ENCODE peak calls at places on chromosomes 11 and 22, in five cellular contexts. M is K562, L is SK-N-SH, Z is GM12878, V is HepG2. I is an unnamed sample.

GRCh38 chr11:119447664-119448242 is 24.8 kb upstream of the THY1 start:
- DNase-seq in M (no peak), L (no peak), Z (no peak), V (no peak), I (no peak)

GRCh38 chr11:44252999-44253602 is 56.8 kb downstream of the ALX4 start:
- DNase-seq in M (no peak), L (no peak), Z (no peak), V (no peak), I (no peak)

GRCh38 chr11:110951041-110951440 is 238.8 kb upstream of the ARHGAP20 start:
- DNase-seq in M (no peak), L (no peak), Z (no peak), V (no peak), I (no peak)

GRCh38 chr22:24102366-24103200 is 78.7 kb upstream of the SUSD2 start:
- DNase-seq in M (no peak), L (no peak), Z (no peak), V (no peak), I (no peak)

GRCh38 chr22:44129614-44129976 is 51.1 kb upstream of the PARVG start:
- DNase-seq in M (peak), L (peak), Z (no peak), V (no peak), I (no peak)

GRCh38 chr11:129992161-129992944 is 10.3 kb downstream of the PRDM10 start:
- DNase-seq in M (peak), L (peak), Z (no peak), V (peak), I (peak)

GRCh38 chr11:123357990-123358827 is 71.9 kb upstream of the GRAMD1B start:
- DNase-seq in M (no peak), L (peak), Z (peak), V (no peak), I (peak)

GRCh38 chr11:72251614-72252013 is 7.6 kb upstream of the PHOX2A start:
- DNase-seq in M (no peak), L (no peak), Z (no peak), V (no peak), I (no peak)

GRCh38 chr22:47094861-47095330 is 332.4 kb downstream of the TBC1D22A start:
- DNase-seq in M (no peak), L (no peak), Z (no peak), V (no peak), I (no peak)

GRCh38 chr11:111983187-111983986 is 41.8 kb upstream of the DLAT start:
- DNase-seq in M (peak), L (no peak), Z (no peak), V (peak), I (no peak)

GRCh38 chr11:113090716-113091577 is 129.7 kb downstream of the NCAM1 start:
- DNase-seq in M (no peak), L (peak), Z (no peak), V (no peak), I (no peak)

GRCh38 chr11:14544611-14545010 is 24.4 kb upstream of the PSMA1 start:
- DNase-seq in M (no peak), L (no peak), Z (peak), V (no peak), I (peak)

GRCh38 chr22:20463324-20464095 is 25.9 kb upstream of the SCARF2 start:
- DNase-seq in M (no peak), L (no peak), Z (no peak), V (no peak), I (peak)

GRCh38 chr11:64164392-64165312 is 1.3 kb downstream of the MACROD1 start:
- DNase-seq in M (no peak), L (no peak), Z (no peak), V (peak), I (peak)

GRCh38 chr22:47795477-47796127 is 1033.2 kb downstream of the TBC1D22A start:
- DNase-seq in M (no peak), L (no peak), Z (no peak), V (no peak), I (no peak)

GRCh38 chr22:20516399-20516798 is 9.0 kb downstream of the MED15 start:
- DNase-seq in M (no peak), L (no peak), Z (no peak), V (no peak), I (no peak)

GRCh38 chr22:30221121-30221992 is 25.2 kb downstream of the LIF start:
- DNase-seq in M (no peak), L (no peak), Z (peak), V (no peak), I (peak)

GRCh38 chr11:116461789-116462188 is 311.0 kb downstream of the BUD13 start:
- DNase-seq in M (no peak), L (no peak), Z (no peak), V (no peak), I (no peak)

GRCh38 chr11:22130462-22131053 is 62.3 kb upstream of the ANO5 start:
- DNase-seq in M (no peak), L (peak), Z (no peak), V (no peak), I (no peak)

GRCh38 chr11:113991170-113991569 is 16.3 kb downstream of the HTR3A start:
- DNase-seq in M (peak), L (no peak), Z (no peak), V (peak), I (no peak)

GRCh38 chr22:26589367-26589844 is 526 bp downstream of the TPST2 start:
- DNase-seq in M (peak), L (peak), Z (no peak), V (no peak), I (peak)

GRCh38 chr11:17719940-17720795 is 797 bp downstream of the MYOD1 start:
- DNase-seq in M (no peak), L (peak), Z (no peak), V (no peak), I (no peak)

GRCh38 chr11:123431619-123432018 is 1.6 kb downstream of the GRAMD1B start:
- DNase-seq in M (no peak), L (no peak), Z (no peak), V (no peak), I (no peak)

GRCh38 chr11:94511932-94512781 is at the start of gene C11orf97:
- DNase-seq in M (peak), L (peak), Z (no peak), V (peak), I (no peak)

GRCh38 chr11:43825217-43825816 is 55.3 kb upstream of the ALKBH3 start:
- DNase-seq in M (peak), L (peak), Z (no peak), V (peak), I (peak)

GRCh38 chr22:44964722-44965078 is 45.1 kb downstream of the PHF21B start:
- DNase-seq in M (no peak), L (no peak), Z (no peak), V (no peak), I (no peak)

GRCh38 chr11:11899401-11899800 is 57.6 kb downstream of the USP47 start:
- DNase-seq in M (no peak), L (no peak), Z (no peak), V (no peak), I (no peak)

GRCh38 chr11:79219186-79220045 is 221.4 kb downstream of the TENM4 start:
- DNase-seq in M (no peak), L (no peak), Z (no peak), V (no peak), I (no peak)

GRCh38 chr11:111452146-111452545 is 60.0 kb downstream of the BTG4 start:
- DNase-seq in M (no peak), L (peak), Z (no peak), V (no peak), I (no peak)

GRCh38 chr11:111438846-111439520 is 59.9 kb upstream of the POU2AF1 start:
- DNase-seq in M (no peak), L (no peak), Z (no peak), V (no peak), I (no peak)

GRCh38 chr11:121112498-121113455 is 11.7 kb downstream of the TECTA start:
- DNase-seq in M (peak), L (peak), Z (no peak), V (peak), I (peak)

GRCh38 chr22:37726240-37726887 is 29.5 kb downstream of the TRIOBP start:
- DNase-seq in M (no peak), L (no peak), Z (no peak), V (no peak), I (no peak)

GRCh38 chr11:61587951-61588695 is 7.2 kb upstream of the SYT7 start:
- DNase-seq in M (peak), L (peak), Z (no peak), V (no peak), I (no peak)

GRCh38 chr11:65279713-65280459 is 18.1 kb downstream of the POLA2 start:
- DNase-seq in M (no peak), L (no peak), Z (peak), V (peak), I (no peak)

GRCh38 chr22:40436460-40437431 is 66.4 kb downstream of the SGSM3 start:
- DNase-seq in M (peak), L (peak), Z (peak), V (peak), I (peak)

GRCh38 chr22:38859581-38860290 is 12.3 kb downstream of the CBX6 start:
- DNase-seq in M (no peak), L (no peak), Z (no peak), V (no peak), I (no peak)

GRCh38 chr11:60880635-60881282 is 13.4 kb downstream of the ZP1 start:
- DNase-seq in M (no peak), L (no peak), Z (no peak), V (peak), I (no peak)

GRCh38 chr11:56273854-56274253 is at the start of gene OR5T1:
- DNase-seq in M (no peak), L (no peak), Z (no peak), V (no peak), I (no peak)

GRCh38 chr11:134332782-134333181 is 994 bp downstream of the GLB1L2 start:
- DNase-seq in M (no peak), L (no peak), Z (no peak), V (no peak), I (no peak)

GRCh38 chr11:125226701-125227100 is 62.1 kb downstream of the PKNOX2 start:
- DNase-seq in M (no peak), L (no peak), Z (no peak), V (no peak), I (no peak)

GRCh38 chr11:125222494-125222893 is 57.9 kb downstream of the PKNOX2 start:
- DNase-seq in M (no peak), L (no peak), Z (no peak), V (no peak), I (no peak)

GRCh38 chr11:125223901-125224331 is 59.4 kb downstream of the PKNOX2 start:
- DNase-seq in M (no peak), L (no peak), Z (no peak), V (no peak), I (no peak)

GRCh38 chr11:125225401-125225800 is 60.9 kb downstream of the PKNOX2 start:
- DNase-seq in M (no peak), L (no peak), Z (no peak), V (no peak), I (no peak)

GRCh38 chr11:125224391-125225015 is 60.0 kb downstream of the PKNOX2 start:
- DNase-seq in M (peak), L (peak), Z (no peak), V (peak), I (no peak)
- TF ChIP-seq GABPA in M (no peak), L (no peak), Z (no peak), V (no peak), I (no peak)

GRCh38 chr11:35545604-35546003 is 20.2 kb upstream of the PAMR1 start:
- DNase-seq in M (no peak), L (no peak), Z (no peak), V (no peak), I (no peak)
- TF ChIP-seq REST in M (no peak), L (no peak), Z (no peak), V (no peak), I (no peak)

DNA sequence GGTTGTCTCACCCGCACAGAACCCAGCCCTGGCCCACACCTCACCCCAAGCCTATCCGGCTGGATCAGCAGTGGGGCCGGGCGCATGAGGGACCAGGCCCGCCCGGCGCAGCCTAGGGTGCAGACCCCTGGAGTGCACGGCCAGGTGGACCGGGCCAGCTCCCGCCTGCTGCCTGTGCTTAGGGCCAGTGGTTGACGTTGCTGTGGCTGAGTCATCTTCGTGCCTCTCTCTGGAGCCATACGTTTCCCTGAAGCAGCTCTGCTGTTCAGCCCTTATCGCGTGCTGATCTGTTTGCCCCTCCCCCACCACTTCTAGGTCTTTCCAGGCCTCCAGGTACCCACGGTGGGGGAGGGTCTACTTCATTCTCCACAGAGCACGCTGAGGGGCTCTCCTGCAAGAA is 39.5 kb downstream of the CDKN1C start:
- DNase-seq in M (peak), L (no peak), Z (no peak), V (no peak), I (no peak)
- TF ChIP-seq GABPA in M (no peak), L (no peak), Z (no peak), V (no peak), I (no peak)

GRCh38 chr11:69337211-69337721 is 43.3 kb downstream of the MYEOV start:
- DNase-seq in M (no peak), L (no peak), Z (peak), V (no peak), I (no peak)

GRCh38 chr11:69339916-69340565 is 46.1 kb downstream of the MYEOV start:
- DNase-seq in M (no peak), L (no peak), Z (no peak), V (no peak), I (no peak)

GRCh38 chr11:69335461-69336386 is 41.8 kb downstream of the MYEOV start:
- DNase-seq in M (peak), L (no peak), Z (no peak), V (no peak), I (no peak)

GRCh38 chr11:69342588-69343330 is 48.8 kb downstream of the MYEOV start:
- DNase-seq in M (no peak), L (no peak), Z (no peak), V (no peak), I (no peak)

DNA sequence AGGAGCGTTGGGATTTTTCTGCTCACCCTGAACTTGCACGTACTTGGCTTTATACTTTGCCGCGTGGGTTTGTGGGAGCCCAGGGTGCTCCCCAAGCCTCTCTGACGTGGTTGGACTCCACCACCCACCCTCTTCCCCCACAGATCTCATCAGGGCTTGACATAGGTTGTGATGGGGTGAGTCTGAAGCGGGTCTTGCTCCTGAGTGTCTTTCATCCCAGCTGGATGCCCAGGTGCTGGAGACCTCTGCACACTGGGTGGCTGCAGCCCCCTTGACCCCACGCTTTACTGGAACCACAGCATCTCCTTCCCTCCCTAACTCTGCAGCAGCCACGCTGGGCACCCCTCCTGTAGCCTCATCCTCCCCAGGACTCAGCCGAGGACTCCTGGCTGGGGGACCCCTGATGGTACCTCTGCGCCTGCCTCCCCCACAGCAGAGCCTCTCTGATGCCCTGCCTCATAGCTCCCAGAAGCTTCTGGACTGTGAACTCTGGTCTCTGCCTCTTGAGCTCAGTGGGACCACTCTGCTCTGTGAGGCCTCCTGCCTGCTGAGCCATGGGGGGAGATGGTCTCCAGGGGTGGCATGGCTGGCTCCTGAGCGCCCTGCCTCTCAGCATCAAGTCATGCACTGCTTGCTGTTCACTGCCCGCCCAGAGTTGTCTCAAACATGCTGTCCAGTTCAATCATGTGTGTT is 45.2 kb downstream of the MYEOV start:
- DNase-seq in M (no peak), L (no peak), Z (no peak), V (no peak), I (no peak)
- TF ChIP-seq REST in M (no peak), L (no peak), Z (no peak), V (no peak), I (no peak)

GRCh38 chr11:132353255-132353654 is 982.8 kb downstream of the NTM start:
- DNase-seq in M (no peak), L (no peak), Z (no peak), V (no peak), I (no peak)

GRCh38 chr11:132347156-132348090 is 977.0 kb downstream of the NTM start:
- DNase-seq in M (no peak), L (no peak), Z (no peak), V (no peak), I (no peak)

GRCh38 chr11:132351050-132351449 is 980.6 kb downstream of the NTM start:
- DNase-seq in M (no peak), L (no peak), Z (no peak), V (no peak), I (no peak)

GRCh38 chr11:132352497-132352896 is 982.1 kb downstream of the NTM start:
- DNase-seq in M (no peak), L (no peak), Z (no peak), V (no peak), I (no peak)

DNA sequence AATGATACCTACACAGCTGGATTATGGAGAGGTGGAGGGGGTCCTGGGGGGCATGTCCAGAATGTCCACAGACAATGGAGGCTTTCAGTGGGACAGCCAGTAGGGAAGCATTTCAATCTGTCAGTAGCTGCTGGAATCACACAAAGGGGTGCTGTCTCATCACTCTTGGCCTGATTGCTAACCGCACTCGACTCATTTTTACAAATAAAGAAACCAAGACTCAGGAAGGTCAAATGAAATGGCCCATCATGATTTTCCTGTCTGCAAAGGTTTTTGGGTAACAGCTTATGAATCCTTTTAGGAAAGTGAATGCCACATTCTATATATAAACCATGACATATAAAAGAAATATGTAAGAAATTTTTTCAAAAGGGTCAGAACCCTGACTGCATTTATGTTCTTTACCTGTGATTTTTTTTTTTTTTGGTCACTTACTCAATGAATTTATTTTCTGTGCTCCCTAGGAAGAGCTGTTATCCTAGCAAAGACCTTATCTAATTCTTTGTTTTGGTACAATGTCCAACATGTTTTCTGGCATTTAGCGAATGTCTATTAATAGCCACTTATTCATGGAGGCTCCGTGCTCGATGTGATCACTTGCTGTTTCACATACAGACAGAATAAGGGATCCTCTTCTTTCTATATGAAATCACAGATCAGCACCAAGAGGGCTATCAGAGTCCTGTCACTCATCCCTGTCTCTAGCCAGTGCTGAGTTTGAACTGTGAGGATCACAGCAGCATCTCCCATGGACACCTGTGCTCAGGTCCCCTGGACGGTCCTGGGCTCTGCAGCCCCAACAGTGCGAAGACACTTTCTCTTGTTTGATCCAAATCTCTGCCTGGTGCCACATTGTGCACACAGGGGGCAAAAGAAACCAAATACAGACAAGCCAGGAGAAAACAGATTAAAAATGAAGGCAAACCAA is 979.7 kb downstream of the NTM start:
- DNase-seq in M (no peak), L (no peak), Z (no peak), V (no peak), I (no peak)
- TF ChIP-seq GABPA in M (no peak), L (no peak), Z (no peak), V (no peak), I (no peak)

DNA sequence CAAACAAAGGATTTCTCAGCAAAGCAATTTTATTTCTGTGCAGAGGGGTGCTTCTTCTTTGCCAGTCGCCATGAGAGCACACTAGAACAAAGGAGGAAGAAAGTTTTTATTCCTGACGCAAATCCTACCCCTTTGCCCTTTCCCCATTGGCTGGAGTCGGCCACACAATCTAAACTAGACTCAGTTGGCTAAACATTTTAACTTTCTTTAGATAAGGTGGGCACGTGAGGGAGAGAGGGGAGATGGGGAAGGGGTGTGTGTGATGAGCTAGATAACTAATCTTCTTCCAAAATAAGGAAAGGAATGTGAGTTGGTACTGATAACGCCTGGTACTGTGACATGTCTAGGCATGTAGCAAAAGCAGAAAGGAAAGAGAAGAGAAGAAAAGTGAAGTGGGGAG is 626 bp downstream of the TRIM22 start:
- DNase-seq in M (no peak), L (no peak), Z (no peak), V (no peak), I (no peak)
- TF ChIP-seq REST in M (no peak), L (no peak), Z (no peak), V (no peak), I (no peak)

DNA sequence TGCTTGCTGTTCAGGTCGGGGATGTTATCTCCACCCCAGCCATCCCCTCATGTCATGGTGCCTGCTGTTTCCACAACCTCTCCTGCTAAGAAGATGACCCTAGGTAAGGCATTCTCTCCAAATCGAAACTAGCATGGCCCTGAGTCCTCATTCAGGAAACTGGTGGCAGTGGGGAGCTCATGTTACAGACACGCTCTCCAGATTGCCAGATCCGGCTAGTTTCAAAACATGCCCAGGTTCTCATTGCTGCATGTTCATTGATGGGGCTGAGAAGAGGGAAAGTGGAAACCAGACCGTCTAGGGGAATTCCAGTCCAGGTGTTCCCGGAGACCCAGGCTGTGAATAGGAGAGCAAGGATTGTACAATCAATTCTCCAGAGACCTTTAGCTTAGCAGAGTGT is 105.6 kb upstream of the KIRREL3 start:
- DNase-seq in M (no peak), L (no peak), Z (no peak), V (no peak), I (no peak)
- TF ChIP-seq GABPA in M (no peak), L (no peak), Z (no peak), V (no peak), I (no peak)